ENCODE peak calls at places on chromosomes 3 and 15, in six cellular contexts. One of them, this sample, is unnamed.

GRCh38 chr3:167057586-167057985 is 322.5 kb downstream of the ZBBX start:
- DNase-seq in GM04504: no peak
- DNase-seq in T-helper 1 cell: no peak
- DNase-seq in activated CD4-positive, alpha-beta T cell treated with anti-CD3 and anti-CD28 coated beads, Interleukin-2, amount 50 U/mL, for 4 hours: no peak
- DNase-seq in C1 segment of cervical spinal cord: no peak
- DNase-seq in tibial artery: no peak
- DNase-seq in this sample: no peak

GRCh38 chr3:38643592-38643991 is 5.9 kb downstream of the SCN5A start:
- DNase-seq in GM04504: no peak
- DNase-seq in T-helper 1 cell: no peak
- DNase-seq in activated CD4-positive, alpha-beta T cell treated with anti-CD3 and anti-CD28 coated beads, Interleukin-2, amount 50 U/mL, for 4 hours: no peak
- DNase-seq in C1 segment of cervical spinal cord: no peak
- DNase-seq in tibial artery: peak
- DNase-seq in this sample: no peak

GRCh38 chr3:126548556-126549466 is 9.9 kb downstream of the C3orf22 start:
- DNase-seq in GM04504: no peak
- DNase-seq in T-helper 1 cell: no peak
- DNase-seq in activated CD4-positive, alpha-beta T cell treated with anti-CD3 and anti-CD28 coated beads, Interleukin-2, amount 50 U/mL, for 4 hours: no peak
- DNase-seq in C1 segment of cervical spinal cord: no peak
- DNase-seq in tibial artery: peak
- DNase-seq in this sample: no peak

GRCh38 chr3:112333386-112334334 is 704 bp downstream of the CD200 start:
- DNase-seq in GM04504: no peak
- DNase-seq in T-helper 1 cell: no peak
- DNase-seq in activated CD4-positive, alpha-beta T cell treated with anti-CD3 and anti-CD28 coated beads, Interleukin-2, amount 50 U/mL, for 4 hours: no peak
- DNase-seq in C1 segment of cervical spinal cord: no peak
- DNase-seq in tibial artery: peak
- DNase-seq in this sample: peak

GRCh38 chr3:154668835-154669234 is 238.8 kb upstream of the GPR149 start:
- DNase-seq in GM04504: no peak
- DNase-seq in T-helper 1 cell: no peak
- DNase-seq in activated CD4-positive, alpha-beta T cell treated with anti-CD3 and anti-CD28 coated beads, Interleukin-2, amount 50 U/mL, for 4 hours: no peak
- DNase-seq in C1 segment of cervical spinal cord: no peak
- DNase-seq in tibial artery: no peak
- DNase-seq in this sample: no peak

GRCh38 chr3:59771760-59772159 is 721.9 kb upstream of the CFAP20DC start:
- DNase-seq in GM04504: peak
- DNase-seq in T-helper 1 cell: no peak
- DNase-seq in activated CD4-positive, alpha-beta T cell treated with anti-CD3 and anti-CD28 coated beads, Interleukin-2, amount 50 U/mL, for 4 hours: no peak
- DNase-seq in C1 segment of cervical spinal cord: no peak
- DNase-seq in tibial artery: no peak
- DNase-seq in this sample: no peak

GRCh38 chr15:80834906-80835305 is 55.7 kb downstream of the CEMIP start:
- DNase-seq in GM04504: no peak
- DNase-seq in T-helper 1 cell: no peak
- DNase-seq in activated CD4-positive, alpha-beta T cell treated with anti-CD3 and anti-CD28 coated beads, Interleukin-2, amount 50 U/mL, for 4 hours: no peak
- DNase-seq in C1 segment of cervical spinal cord: no peak
- DNase-seq in tibial artery: no peak
- DNase-seq in this sample: no peak

GRCh38 chr15:90875549-90875981 is 7.2 kb downstream of the FURIN start:
- DNase-seq in GM04504: no peak
- DNase-seq in T-helper 1 cell: no peak
- DNase-seq in activated CD4-positive, alpha-beta T cell treated with anti-CD3 and anti-CD28 coated beads, Interleukin-2, amount 50 U/mL, for 4 hours: no peak
- DNase-seq in C1 segment of cervical spinal cord: no peak
- DNase-seq in tibial artery: no peak
- DNase-seq in this sample: no peak

GRCh38 chr3:141321109-141321497 is 47.2 kb upstream of the ZBTB38 start:
- DNase-seq in GM04504: no peak
- DNase-seq in T-helper 1 cell: no peak
- DNase-seq in activated CD4-positive, alpha-beta T cell treated with anti-CD3 and anti-CD28 coated beads, Interleukin-2, amount 50 U/mL, for 4 hours: no peak
- DNase-seq in C1 segment of cervical spinal cord: no peak
- DNase-seq in tibial artery: no peak
- DNase-seq in this sample: no peak